ENCODE peak calls at places on chromosomes 11 and 22, in four cellular contexts. B is right lobe of liver, M is bronchial epithelial cell, Q is GM04504. W is an unnamed sample.

GRCh38 chr22:26674211-26675190 is 17.1 kb downstream of the MIAT start:
- DNase-seq in B (no peak), M (peak), Q (no peak), W (no peak)

GRCh38 chr11:26649884-26650283 is 72.0 kb downstream of the SLC5A12 start:
- DNase-seq in M (peak), B (peak), Q (peak), W (no peak)

GRCh38 chr22:39117585-39118191 is 20.6 kb downstream of the APOBEC3H start:
- DNase-seq in Q (no peak), M (peak), B (no peak), W (peak)

GRCh38 chr22:27409299-27409698 is 392.3 kb downstream of the MN1 start:
- DNase-seq in B (no peak), M (no peak), Q (no peak), W (no peak)

GRCh38 chr11:126515501-126515900 is 160.0 kb downstream of the ST3GAL4 start:
- DNase-seq in M (no peak), B (no peak), Q (no peak), W (no peak)

GRCh38 chr22:41782316-41782715 is 18.2 kb upstream of the CCDC134 start:
- DNase-seq in M (no peak), Q (no peak), B (no peak), W (no peak)

GRCh38 chr11:74932169-74932568 is 16.7 kb downstream of the XRRA1 start:
- DNase-seq in M (peak), B (no peak), Q (no peak), W (no peak)

GRCh38 chr22:37222440-37222971 is 10.2 kb upstream of the SSTR3 start:
- DNase-seq in B (no peak), Q (no peak), M (no peak), W (no peak)

GRCh38 chr11:27242591-27242990 is 120.4 kb downstream of the CCDC34 start:
- DNase-seq in M (no peak), B (no peak), Q (peak), W (no peak)

GRCh38 chr11:118437046-118437735 is 899 bp downstream of the KMT2A start:
- DNase-seq in Q (no peak), B (peak), M (peak), W (peak)

GRCh38 chr11:6610591-6610990 is 1.4 kb downstream of the TAF10 start:
- DNase-seq in Q (no peak), B (peak), M (no peak), W (no peak)

GRCh38 chr22:27825174-27825573 is 23.6 kb upstream of the MN1 start:
- DNase-seq in Q (no peak), M (no peak), B (no peak), W (no peak)

GRCh38 chr11:96221244-96222070 is 121.5 kb downstream of the MAML2 start:
- DNase-seq in M (no peak), B (no peak), Q (no peak), W (no peak)

GRCh38 chr11:32395127-32395526 is 40.2 kb downstream of the WT1 start:
- DNase-seq in M (no peak), Q (no peak), B (no peak), W (no peak)

GRCh38 chr22:44351685-44352377 is 39.1 kb upstream of the SHISAL1 start:
- DNase-seq in M (peak), Q (peak), B (no peak), W (no peak)

GRCh38 chr22:35739642-35740041 is 22.0 kb downstream of the APOL5 start:
- DNase-seq in M (no peak), B (no peak), Q (no peak), W (no peak)

GRCh38 chr22:20918663-20919220 is 1.5 kb downstream of the CRKL start:
- DNase-seq in Q (no peak), B (peak), M (no peak), W (no peak)

GRCh38 chr22:48223488-48224190 is 1461.2 kb downstream of the TBC1D22A start:
- DNase-seq in Q (no peak), B (no peak), M (no peak), W (no peak)

W was measured in T-helper 17 cell.